ENCODE peak calls at places on chromosomes 7 and 10, in nine cellular contexts. C is ovary, P is GM12891, K is Peyer's patch, I is erythroblast, H is NB4, Z is gastrocnemius medialis, L is transverse colon, J is upper lobe of left lung. Q is an unnamed sample.

GRCh38 chr10:60594476-60595051 is 183.7 kb upstream of the CDK1 start:
- DNase-seq in C (no peak), P (no peak), K (no peak), I (no peak), H (no peak), Z (no peak), L (no peak), J (no peak), Q (no peak)

GRCh38 chr7:129989466-129989865 is 36.7 kb upstream of the UBE2H start:
- DNase-seq in C (no peak), P (no peak), K (no peak), I (no peak), H (no peak), Z (no peak), L (no peak), J (no peak), Q (no peak)

GRCh38 chr7:135976312-135977019 is 693 bp downstream of the MTPN start:
- DNase-seq in C (no peak), P (peak; percentile 2), K (no peak), I (peak; percentile 61), H (no peak), Z (peak; percentile 8), L (peak; percentile 22), J (no peak), Q (no peak)

GRCh38 chr7:105599551-105599950 is 18.3 kb upstream of the EFCAB10 start:
- DNase-seq in C (no peak), P (no peak), K (no peak), I (no peak), H (no peak), Z (no peak), L (no peak), J (no peak), Q (no peak)

GRCh38 chr10:12237265-12238220 is 41.6 kb downstream of the CDC123 start:
- DNase-seq in C (no peak), P (no peak), K (no peak), I (no peak), H (no peak), Z (no peak), L (no peak), J (no peak), Q (no peak)

GRCh38 chr7:127585044-127585953 is at the start of gene GCC1:
- DNase-seq in C (peak; percentile 96), P (peak; percentile 90), K (peak; percentile 96), I (peak; percentile 93), H (peak; percentile 92), Z (peak; percentile 79), L (peak; percentile 95), J (peak; percentile 99), Q (peak; percentile 88)

GRCh38 chr10:63700935-63701263 is 179.7 kb downstream of the REEP3 start:
- DNase-seq in C (no peak), P (no peak), K (no peak), I (no peak), H (no peak), Z (no peak), L (no peak), J (no peak), Q (no peak)

GRCh38 chr10:91796332-91797076 is 1.7 kb upstream of the TNKS2 start:
- DNase-seq in C (peak; percentile 55), P (no peak), K (peak; percentile 66), I (peak; percentile 55), H (peak; percentile 45), Z (peak; percentile 20), L (peak; percentile 66), J (no peak), Q (no peak)

GRCh38 chr7:37128644-37129043 is 320.0 kb downstream of the ELMO1 start:
- DNase-seq in C (no peak), P (no peak), K (no peak), I (no peak), H (no peak), Z (no peak), L (no peak), J (no peak), Q (no peak)

GRCh38 chr7:28455486-28455885 is 43.2 kb downstream of the CREB5 start:
- DNase-seq in C (no peak), P (no peak), K (no peak), I (no peak), H (no peak), Z (no peak), L (no peak), J (no peak), Q (no peak)

GRCh38 chr7:122768827-122769226 is 66.1 kb upstream of the RNF148 start:
- DNase-seq in C (no peak), P (no peak), K (no peak), I (no peak), H (no peak), Z (no peak), L (no peak), J (no peak), Q (no peak)

GRCh38 chr10:42976353-42977031 is 100.4 kb upstream of the RET start:
- DNase-seq in C (no peak), P (no peak), K (peak; percentile 29), I (no peak), H (peak; percentile 83), Z (peak; percentile 0), L (no peak), J (no peak), Q (no peak)

GRCh38 chr10:85527610-85528317 is 838.8 kb downstream of the GRID1 start:
- DNase-seq in C (no peak), P (no peak), K (no peak), I (no peak), H (peak; percentile 11), Z (no peak), L (no peak), J (no peak), Q (no peak)

GRCh38 chr7:7719235-7719634 is 828 bp upstream of the RPA3 start:
- DNase-seq in C (no peak), P (peak; percentile 32), K (no peak), I (no peak), H (peak; percentile 70), Z (peak; percentile 83), L (peak; percentile 18), J (no peak), Q (peak; percentile 69)
- TF ChIP-seq POLR2A in C (no peak), P (no peak), K (no peak), I (no peak), H (no peak), Z (no peak), L (no peak), J (no peak), Q (no peak)

GRCh38 chr10:97401455-97401919 is 347 bp upstream of the RRP12 start:
- DNase-seq in C (no peak), P (no peak), K (no peak), I (no peak), H (no peak), Z (no peak), L (no peak), J (no peak), Q (no peak)

GRCh38 chr10:97400665-97401454 is at the start of gene RRP12:
- DNase-seq in C (peak; percentile 82), P (peak; percentile 92), K (peak; percentile 76), I (peak; percentile 96), H (peak; percentile 98), Z (peak; percentile 87), L (peak; percentile 90), J (peak; percentile 92), Q (peak; percentile 97)

GRCh38 chr10:97404044-97404443 is 2.9 kb upstream of the RRP12 start:
- DNase-seq in C (no peak), P (no peak), K (no peak), I (no peak), H (no peak), Z (no peak), L (no peak), J (no peak), Q (no peak)

GRCh38 chr10:97396056-97396455 is 5.1 kb downstream of the RRP12 start:
- DNase-seq in C (no peak), P (no peak), K (no peak), I (no peak), H (no peak), Z (no peak), L (no peak), J (no peak), Q (no peak)

GRCh38 chr10:97399843-97400545 is 1.1 kb downstream of the RRP12 start:
- DNase-seq in C (no peak), P (no peak), K (peak; percentile 64), I (peak; percentile 76), H (peak; percentile 84), Z (peak; percentile 61), L (peak; percentile 60), J (no peak), Q (peak; percentile 73)
- TF ChIP-seq POLR2A in C (no peak), P (no peak), K (no peak), I (no peak), H (no peak), Z (peak; percentile 59), L (peak; percentile 44), J (no peak), Q (no peak)

DNA sequence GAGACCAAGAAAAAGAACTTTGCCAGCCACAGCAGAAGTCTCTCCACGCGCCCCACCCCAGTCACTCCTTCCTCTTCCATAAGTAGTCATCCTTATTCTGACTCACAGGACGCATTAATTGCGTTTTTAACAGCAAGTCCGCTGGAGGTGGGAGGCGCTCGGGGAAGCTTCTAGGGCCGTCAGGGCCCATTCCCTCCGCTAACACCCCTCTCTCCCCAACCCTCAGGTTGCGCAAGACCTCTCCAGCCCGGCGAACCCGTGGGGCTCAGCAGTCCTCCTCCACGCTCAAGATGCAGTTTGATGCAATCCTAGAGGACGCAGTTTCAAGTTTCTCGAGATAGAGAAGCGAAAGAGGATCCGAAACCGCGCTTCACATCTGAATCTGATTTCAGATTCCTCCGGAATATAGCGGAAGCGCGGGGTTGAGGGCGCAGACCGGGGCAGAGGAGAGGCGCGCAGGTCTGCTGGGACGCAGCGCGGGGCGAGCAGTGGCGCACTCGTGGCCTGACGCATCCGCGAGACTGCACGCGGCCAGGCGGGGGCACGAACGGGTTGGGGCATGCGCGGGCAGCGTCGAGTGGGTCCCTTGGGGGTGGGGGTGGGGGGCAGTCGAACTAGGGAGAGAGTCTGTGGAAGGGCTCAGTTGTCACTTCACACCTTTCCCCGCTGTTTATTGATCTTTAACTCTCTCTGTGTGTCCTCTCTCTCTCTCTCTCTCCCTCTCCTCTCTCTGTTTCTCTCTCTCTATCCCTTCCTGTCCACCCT is 37.8 kb upstream of the PSAP start:
- DNase-seq in C (peak; percentile 91), P (peak; percentile 76), K (peak; percentile 66), I (peak; percentile 76), H (peak; percentile 100), Z (peak; percentile 79), L (peak; percentile 78), J (peak; percentile 95), Q (peak; percentile 75)
- TF ChIP-seq POLR2A in C (peak; percentile 87), P (no peak), K (no peak), I (no peak), H (peak; percentile 2), Z (peak; percentile 86), L (no peak), J (no peak), Q (peak; percentile 55)

DNA sequence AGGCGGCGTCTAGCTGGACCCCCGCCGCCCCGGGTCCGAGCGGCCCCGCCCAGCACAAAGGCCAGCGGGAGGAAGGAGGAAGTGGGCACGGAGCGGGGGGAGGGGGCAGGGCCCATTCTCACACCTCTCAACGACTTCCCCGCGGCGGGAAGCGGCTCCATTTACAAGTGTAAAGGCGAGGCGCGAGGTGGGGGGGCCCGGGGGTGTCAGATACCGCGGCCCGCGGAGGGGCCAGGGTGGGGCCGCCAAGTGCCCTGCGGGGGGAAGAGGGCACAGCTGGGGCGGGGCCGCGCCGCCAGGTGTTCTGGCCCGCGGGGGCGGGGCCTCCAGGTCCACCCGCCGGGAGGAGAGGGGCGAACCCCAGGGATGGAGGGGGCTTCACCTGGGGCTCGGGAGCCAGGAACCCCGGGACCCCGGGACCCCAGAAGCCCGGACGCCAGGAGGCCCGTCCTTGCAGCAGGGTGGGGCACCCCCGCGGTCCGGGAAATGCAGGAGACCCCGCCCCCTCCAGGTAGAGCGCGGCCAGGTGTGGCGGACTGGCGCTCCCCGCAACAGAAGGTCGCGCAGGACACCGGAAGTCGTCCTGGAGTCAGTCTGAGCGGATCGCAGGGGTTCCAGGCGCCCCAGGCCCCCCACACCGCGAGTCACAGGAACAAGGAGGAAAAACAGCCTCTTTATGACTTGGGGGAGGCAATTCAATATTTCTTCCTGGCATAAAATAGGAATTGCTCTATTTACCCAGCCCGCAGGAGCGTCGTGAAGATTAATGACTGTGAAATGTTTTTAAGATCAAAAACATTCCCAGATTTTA is 8.3 kb downstream of the CTBP2 start:
- DNase-seq in C (no peak), P (no peak), K (peak; percentile 86), I (no peak), H (no peak), Z (no peak), L (peak; percentile 86), J (peak; percentile 88), Q (no peak)
- TF ChIP-seq POLR2A in C (no peak), P (no peak), K (peak; percentile 44), I (no peak), H (no peak), Z (no peak), L (peak; percentile 79), J (no peak), Q (no peak)

Q was measured in H54.